ENCODE peak calls at places on chromosomes 3 and 15, in ten cellular contexts. A is astrocyte of the cerebellum, C is bronchial epithelial cell, J is Peyer's patch, E is psoas muscle, I is GM12878, R is mucosa of descending colon, Q is PC-9, P is AG04449, U is lung. W is an unnamed sample.
A peak's percentile ranks its signal among the peaks of the same experiment; 100 is the strongest.

GRCh38 chr3:94936023-94936580 is 873.2 kb downstream of the NSUN3 start:
- DNase-seq in A (no peak), C (peak; percentile 60), J (no peak), E (no peak), I (no peak), R (no peak), Q (no peak), P (no peak), U (no peak), W (no peak)

GRCh38 chr3:13567684-13568514 is 19.0 kb downstream of the FBLN2 start:
- DNase-seq in A (no peak), C (no peak), J (no peak), E (no peak), I (no peak), R (no peak), Q (no peak), P (no peak), U (no peak), W (no peak)

GRCh38 chr3:116164039-116164438 is 281.2 kb downstream of the LSAMP start:
- DNase-seq in A (no peak), C (no peak), J (no peak), E (no peak), I (no peak), R (no peak), Q (no peak), P (no peak), U (no peak), W (no peak)

GRCh38 chr3:131543714-131544113 is 40.9 kb upstream of the MRPL3 start:
- DNase-seq in A (peak; percentile 73), C (peak; percentile 80), J (no peak), E (peak; percentile 78), I (no peak), R (peak; percentile 17), Q (peak; percentile 68), P (peak; percentile 41), U (peak; percentile 34), W (no peak)

GRCh38 chr15:85408270-85408746 is 27.9 kb downstream of the AKAP13 start:
- DNase-seq in A (no peak), C (no peak), J (no peak), E (no peak), I (peak; percentile 84), R (no peak), Q (no peak), P (no peak), U (no peak), W (peak; percentile 72)

GRCh38 chr3:195859061-195859845 is 47.5 kb upstream of the MUC4 start:
- DNase-seq in A (peak; percentile 19), C (peak; percentile 56), J (peak; percentile 80), E (peak; percentile 83), I (no peak), R (peak; percentile 88), Q (peak; percentile 73), P (no peak), U (peak; percentile 62), W (peak; percentile 72)

GRCh38 chr3:28575748-28576589 is 227.3 kb upstream of the AZI2 start:
- DNase-seq in A (no peak), C (no peak), J (no peak), E (peak; percentile 56), I (no peak), R (no peak), Q (no peak), P (no peak), U (no peak), W (no peak)

GRCh38 chr15:67781907-67782559 is 43.3 kb upstream of the SKOR1 start:
- DNase-seq in A (no peak), C (no peak), J (no peak), E (no peak), I (no peak), R (no peak), Q (no peak), P (no peak), U (no peak), W (no peak)

GRCh38 chr3:48555231-48555948 is 1.2 kb downstream of the PFKFB4 start:
- DNase-seq in A (no peak), C (no peak), J (no peak), E (no peak), I (no peak), R (no peak), Q (no peak), P (no peak), U (no peak), W (no peak)

GRCh38 chr15:59792359-59792758 is 103.2 kb upstream of the BNIP2 start:
- DNase-seq in A (no peak), C (no peak), J (no peak), E (no peak), I (no peak), R (no peak), Q (no peak), P (no peak), U (no peak), W (no peak)

GRCh38 chr3:143247007-143247563 is 127.5 kb downstream of the CHST2 start:
- DNase-seq in A (no peak), C (no peak), J (no peak), E (no peak), I (no peak), R (no peak), Q (no peak), P (no peak), U (no peak), W (no peak)

GRCh38 chr3:157175678-157176077 is 15.7 kb upstream of the CCNL1 start:
- DNase-seq in A (no peak), C (no peak), J (peak; percentile 63), E (peak; percentile 58), I (no peak), R (peak; percentile 60), Q (no peak), P (no peak), U (no peak), W (peak; percentile 38)

GRCh38 chr3:46038916-46039315 is 11.6 kb upstream of the XCR1 start:
- DNase-seq in A (no peak), C (no peak), J (no peak), E (no peak), I (no peak), R (no peak), Q (no peak), P (no peak), U (no peak), W (no peak)

GRCh38 chr15:72197045-72197459 is 535 bp downstream of the GRAMD2A start:
- DNase-seq in A (no peak), C (peak; percentile 24), J (no peak), E (no peak), I (no peak), R (no peak), Q (no peak), P (no peak), U (no peak), W (no peak)

GRCh38 chr15:52066842-52067544 is 45.6 kb downstream of the BCL2L10 start:
- DNase-seq in A (no peak), C (no peak), J (no peak), E (no peak), I (no peak), R (peak; percentile 65), Q (no peak), P (no peak), U (no peak), W (no peak)

GRCh38 chr15:98568382-98569017 is 79.8 kb upstream of the IGF1R start:
- DNase-seq in A (no peak), C (no peak), J (no peak), E (no peak), I (no peak), R (no peak), Q (no peak), P (no peak), U (no peak), W (no peak)
- TF ChIP-seq CTCF in A (peak; percentile 22), C (peak; percentile 13), J (peak; percentile 6), E (peak; percentile 41), I (no peak), R (no peak), Q (peak; percentile 69), P (peak; percentile 19), U (no peak), W (peak; percentile 20)

DNA sequence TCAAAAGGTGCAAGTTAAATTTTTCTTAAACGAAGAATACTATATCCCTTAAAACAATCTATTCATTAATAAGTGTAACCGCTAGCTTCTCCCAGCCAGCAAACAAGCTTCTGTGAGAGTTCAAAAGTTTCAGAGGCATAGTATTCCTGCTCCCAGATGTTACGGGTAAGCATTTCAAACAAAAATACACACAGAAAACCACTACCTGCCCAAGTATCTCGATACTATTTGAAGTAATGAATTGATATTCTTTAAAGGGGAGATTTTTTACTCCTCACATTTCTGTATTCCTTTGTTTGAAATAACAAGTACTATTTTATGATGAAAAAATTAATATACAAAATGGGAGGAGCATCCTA is 1.5 kb downstream of the TJP1 start:
- DNase-seq in A (no peak), C (no peak), J (no peak), E (no peak), I (no peak), R (no peak), Q (no peak), P (no peak), U (no peak), W (no peak)
- H3K4me3 ChIP-seq in A (peak overlapping the region; percentile 81), C (peak overlapping the region; percentile 54), J (peak overlapping the region; percentile 55), E (peak overlapping the region; percentile 90), I (no peak overlapping the region), R (no peak overlapping the region), Q (peak overlapping the region; percentile 74), P (peak overlapping the region; percentile 75), U (no peak overlapping the region), W (no peak overlapping the region)

DNA sequence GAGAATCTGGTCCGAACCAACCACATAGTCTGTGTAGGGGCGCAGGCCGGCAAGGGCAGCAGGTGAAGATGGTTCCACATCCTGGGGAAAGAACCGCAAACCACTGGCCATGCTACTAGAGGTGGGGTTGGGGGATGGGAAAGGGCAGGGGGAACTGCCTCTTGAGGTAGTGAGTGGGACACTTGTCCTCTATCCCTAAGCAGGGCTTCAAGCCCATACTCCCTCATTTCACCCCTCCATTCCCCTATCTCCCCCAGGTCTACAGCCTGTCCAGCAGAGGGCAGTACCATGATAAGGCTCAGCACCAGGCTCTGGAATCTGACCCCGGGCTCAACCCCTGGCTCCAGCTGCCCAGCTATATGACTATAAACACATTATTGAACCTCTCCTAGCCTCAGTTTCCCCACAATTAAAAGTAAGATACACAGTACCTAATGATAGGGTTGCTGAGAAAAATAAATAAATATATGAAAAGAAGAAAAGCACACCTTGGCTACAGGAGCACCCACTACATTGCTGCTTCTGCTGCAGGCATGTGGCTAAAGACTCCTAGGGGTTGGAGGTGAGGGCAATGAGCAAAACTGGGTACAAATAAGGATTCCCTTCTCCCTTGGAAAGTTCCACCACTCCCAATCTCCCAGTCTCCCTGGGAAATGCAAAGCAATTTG is 6.3 kb downstream of the GORASP1 start:
- DNase-seq in A (no peak), C (peak; percentile 35), J (no peak), E (no peak), I (no peak), R (peak; percentile 49), Q (no peak), P (no peak), U (no peak), W (peak; percentile 70)
- TF ChIP-seq CTCF in A (peak; percentile 67), C (peak; percentile 74), J (peak; percentile 69), E (peak; percentile 64), I (peak; percentile 83), R (peak; percentile 31), Q (peak; percentile 77), P (peak; percentile 68), U (peak; percentile 42), W (peak; percentile 81)

DNA sequence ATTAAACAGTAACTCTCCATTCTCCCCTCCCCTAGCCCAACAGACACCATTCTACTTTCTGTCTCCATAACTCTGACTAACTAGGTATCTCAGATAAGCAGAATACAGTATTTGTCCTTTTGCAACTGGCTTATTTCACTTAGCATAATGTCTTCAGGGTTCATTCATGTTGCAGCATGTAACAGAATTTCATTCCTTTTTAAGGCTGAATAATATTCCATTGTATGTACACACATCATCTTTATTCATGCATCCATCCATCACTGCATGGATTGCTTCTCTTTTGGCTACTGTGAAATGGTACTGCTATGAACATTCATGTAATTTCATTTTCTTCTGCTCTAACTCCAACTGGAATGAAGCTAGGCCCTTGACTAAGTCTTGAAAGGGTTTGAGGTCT is 2.0 kb upstream of the PTPN23 start:
- DNase-seq in A (no peak), C (no peak), J (no peak), E (no peak), I (no peak), R (no peak), Q (no peak), P (no peak), U (no peak), W (no peak)
- H3K4me3 ChIP-seq in A (no peak overlapping the region), C (no peak overlapping the region), J (no peak overlapping the region), E (no peak overlapping the region), I (no peak overlapping the region), R (no peak overlapping the region), Q (peak overlapping the region; percentile 66), P (no peak overlapping the region), U (no peak overlapping the region), W (no peak overlapping the region)

W was measured in GM12865.